ENCODE peak calls at places on chromosome 4, in four cellular contexts. Y, U, E and S are unnamed samples.

GRCh38 chr4:162274354-162274753 is 110.6 kb upstream of the FSTL5 start:
- DNase-seq in U (peak; percentile 3), Y (no peak), E (peak; percentile 2), S (no peak)

GRCh38 chr4:26871611-26872010 is 11.0 kb downstream of the STIM2 start:
- DNase-seq in U (no peak), E (no peak), Y (no peak), S (no peak)

GRCh38 chr4:169795585-169795984 is 37.8 kb upstream of the HPF1 start:
- DNase-seq in E (no peak), U (peak; percentile 23), Y (no peak), S (no peak)

GRCh38 chr4:15702941-15703403 is at the start of gene BST1:
- DNase-seq in E (peak; percentile 64), U (peak; percentile 68), Y (peak; percentile 82), S (peak; percentile 86)

GRCh38 chr4:76326515-76326914 is 20.0 kb downstream of the STBD1 start:
- DNase-seq in U (no peak), E (no peak), Y (no peak), S (no peak)

GRCh38 chr4:43716721-43717395 is 731.8 kb downstream of the KCTD8 start:
- DNase-seq in Y (no peak), E (no peak), U (no peak), S (no peak)

GRCh38 chr4:184893836-184894571 is 68.2 kb upstream of the ACSL1 start:
- DNase-seq in Y (no peak), E (no peak), U (no peak), S (no peak)

GRCh38 chr4:87541956-87542709 is 13.0 kb upstream of the SPARCL1 start:
- DNase-seq in Y (no peak), U (no peak), E (no peak), S (no peak)

GRCh38 chr4:108378164-108378563 is 209.4 kb upstream of the LEF1 start:
- DNase-seq in E (no peak), U (no peak), Y (no peak), S (no peak)

GRCh38 chr4:71006203-71006907 is 12.9 kb downstream of the DCK start:
- DNase-seq in Y (no peak), E (peak; percentile 62), U (no peak), S (no peak)

GRCh38 chr4:114393295-114394038 is 205.1 kb upstream of the UGT8 start:
- DNase-seq in Y (no peak), E (no peak), U (no peak), S (no peak)

GRCh38 chr4:184163813-184164212 is 53.9 kb downstream of the ENPP6 start:
- DNase-seq in U (peak; percentile 23), Y (no peak), E (peak; percentile 62), S (no peak)

GRCh38 chr4:153464068-153464467 is 2.1 kb upstream of the TMEM131L start:
- DNase-seq in U (peak; percentile 7), E (no peak), Y (no peak), S (no peak)

GRCh38 chr4:73396304-73396703 is 7.8 kb upstream of the ALB start:
- DNase-seq in U (no peak), Y (no peak), E (no peak), S (no peak)

GRCh38 chr4:10086506-10087120 is 30.0 kb downstream of the WDR1 start:
- DNase-seq in U (no peak), Y (no peak), E (no peak), S (peak; percentile 82)

GRCh38 chr4:76559236-76560071 is 124.4 kb downstream of the SHROOM3 start:
- DNase-seq in E (no peak), U (no peak), Y (no peak), S (no peak)

GRCh38 chr4:163681208-163681821 is 186.8 kb downstream of the TMA16 start:
- DNase-seq in E (peak; percentile 25), U (peak; percentile 29), Y (no peak), S (no peak)

GRCh38 chr4:23660865-23661264 is 229.0 kb downstream of the PPARGC1A start:
- DNase-seq in E (no peak), Y (no peak), U (no peak), S (no peak)

GRCh38 chr4:83542225-83542624 is 6.3 kb downstream of the GPAT3 start:
- DNase-seq in U (no peak), E (no peak), Y (no peak), S (no peak)

DNA sequence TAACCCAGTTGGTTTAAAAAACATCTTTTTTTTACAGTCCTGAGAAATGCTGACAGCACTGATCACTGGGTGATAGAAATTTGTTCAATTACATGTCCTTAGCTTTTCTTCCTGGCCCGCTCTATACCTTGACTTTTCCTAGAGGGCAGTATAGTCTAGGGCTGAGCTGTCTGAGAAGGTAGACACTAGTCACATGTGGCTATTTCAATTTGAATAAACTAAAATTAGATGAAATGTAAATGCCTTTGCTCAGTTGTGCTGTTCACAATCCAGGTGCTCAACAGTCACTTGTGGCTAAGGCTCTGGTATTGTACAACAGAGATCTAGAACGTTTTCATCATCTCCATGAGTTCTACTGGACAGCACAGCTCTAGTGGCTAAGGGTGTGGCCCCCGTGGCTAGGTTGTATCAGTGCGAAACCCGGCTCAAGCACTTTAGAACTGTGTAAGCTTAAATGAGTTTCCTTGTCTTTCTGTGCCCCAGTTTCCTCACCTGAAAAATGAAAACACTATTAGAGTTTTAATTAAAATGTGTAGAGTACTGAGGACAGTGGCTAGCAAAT is 111.6 kb upstream of the WDR17 start:
- DNase-seq in U (no peak), Y (no peak), E (peak; percentile 30), S (no peak)
- TF ChIP-seq CTCF in U (peak; percentile 31), Y (no peak), E (no peak), S (peak; percentile 36)

DNA sequence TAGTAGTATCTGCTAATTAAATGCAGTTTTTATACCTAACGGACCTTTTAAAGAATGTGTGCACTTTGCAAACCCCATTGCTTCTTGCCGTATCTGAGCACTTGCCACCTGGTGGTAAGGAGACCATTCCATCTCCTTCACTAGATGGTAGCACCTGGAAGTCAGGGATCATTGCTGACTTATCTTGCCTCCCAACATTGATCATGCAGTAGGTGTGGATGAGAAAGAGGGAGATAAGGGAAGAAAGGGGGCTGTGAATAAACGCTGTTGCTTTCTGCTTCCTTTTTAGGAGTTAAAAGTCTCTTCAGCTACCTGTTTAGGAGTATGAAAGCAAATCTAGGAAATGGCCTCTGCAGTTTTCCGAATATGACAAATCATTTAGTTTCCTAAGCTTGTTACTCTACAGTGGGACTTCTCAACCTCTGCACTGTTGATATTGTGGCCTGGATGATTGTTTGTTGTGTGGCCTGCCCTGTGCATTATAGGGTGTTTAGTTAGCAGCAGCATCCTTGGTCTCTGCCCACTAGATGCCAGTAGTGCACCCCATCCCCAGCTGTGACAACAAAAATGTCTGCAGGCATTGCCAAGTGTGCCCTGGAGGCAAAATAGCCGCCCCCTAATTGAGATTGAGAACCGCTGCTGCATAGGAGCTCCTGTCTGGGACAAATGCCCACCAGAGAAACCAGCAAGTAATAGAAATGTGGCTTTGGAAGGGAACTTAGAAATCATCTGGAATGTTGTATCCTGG is 38.8 kb downstream of the GAB1 start:
- DNase-seq in Y (no peak), U (no peak), E (no peak), S (no peak)
- TF ChIP-seq CTCF in Y (peak; percentile 32), U (peak; percentile 54), E (peak; percentile 44), S (peak; percentile 75)

DNA sequence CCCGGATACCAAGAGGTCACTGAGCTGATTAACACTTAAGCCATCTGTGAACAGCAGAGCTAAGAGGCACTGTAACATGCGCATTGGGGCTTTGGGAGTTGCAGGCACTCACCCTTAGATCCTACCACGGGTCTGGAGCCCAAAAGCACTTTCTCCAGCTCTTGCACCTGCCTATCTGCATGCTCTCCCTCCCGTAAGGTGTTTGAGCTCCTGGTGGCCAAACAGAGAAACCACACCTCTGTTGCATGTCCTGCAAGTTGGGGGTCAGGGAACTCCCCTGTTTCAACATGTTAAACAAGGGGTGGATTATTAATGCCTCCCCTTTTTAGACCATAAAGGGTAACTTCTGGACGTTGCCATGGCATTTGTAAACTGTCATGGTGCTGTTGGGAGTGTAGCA is 49.8 kb downstream of the GYPA start:
- DNase-seq in U (no peak), E (no peak), Y (no peak), S (no peak)
- TF ChIP-seq CTCF in U (no peak), E (no peak), Y (no peak), S (no peak)

DNA sequence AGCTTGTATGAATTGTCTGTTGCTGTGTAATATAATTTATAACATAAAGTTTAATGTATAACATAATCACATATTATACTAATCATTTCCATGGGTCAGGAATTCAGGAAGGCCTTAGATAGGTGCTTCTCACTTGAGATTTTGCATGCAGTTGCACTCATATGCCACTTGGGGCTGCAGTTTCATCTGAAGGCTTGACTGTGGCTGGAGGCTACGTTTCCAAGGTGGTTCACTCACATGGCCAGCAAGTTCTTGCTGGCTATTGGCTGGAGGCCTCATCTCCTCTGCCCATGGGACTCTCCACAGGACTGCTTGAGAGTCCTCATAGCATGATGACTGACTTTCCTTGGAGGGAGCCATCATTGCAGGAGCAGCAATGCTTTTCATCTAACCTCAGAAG is 53.4 kb upstream of the STX18 start:
- DNase-seq in U (no peak), Y (no peak), E (no peak), S (no peak)
- TF ChIP-seq CTCF in U (peak; percentile 19), Y (no peak), E (no peak), S (peak; percentile 24)

GRCh38 chr4:99887837-99888236 is 6.4 kb downstream of the LAMTOR3 start:
- DNase-seq in E (no peak), U (no peak), Y (no peak), S (no peak)

GRCh38 chr4:99886146-99886545 is 8.1 kb downstream of the LAMTOR3 start:
- DNase-seq in Y (no peak), E (no peak), U (peak; percentile 79), S (no peak)

GRCh38 chr4:99885687-99886086 is 8.5 kb downstream of the LAMTOR3 start:
- DNase-seq in Y (no peak), U (no peak), E (no peak), S (no peak)

GRCh38 chr4:99879458-99879857 is 14.8 kb downstream of the LAMTOR3 start:
- DNase-seq in E (no peak), U (no peak), Y (no peak), S (no peak)

GRCh38 chr4:99885063-99885664 is 9.1 kb downstream of the LAMTOR3 start:
- DNase-seq in Y (no peak), E (peak; percentile 26), U (peak; percentile 59), S (no peak)
- TF ChIP-seq CTCF in Y (no peak), E (no peak), U (peak; percentile 53), S (peak; percentile 84)